ENCODE peak calls at places on chromosomes 1 and 21, in eight cellular contexts. W, R, G, E, P, L, C and S are unnamed samples.
A peak's percentile ranks its signal among the peaks of the same experiment; 100 is the strongest.

GRCh38 chr1:203200059-203200553 is 13.6 kb upstream of the CHI3L1 start:
- DNase-seq in W (no peak), R (no peak), G (no peak), E (no peak), P (no peak), L (no peak), C (no peak), S (peak; percentile 42)

GRCh38 chr21:21688877-21689276 is 690.7 kb downstream of the NCAM2 start:
- DNase-seq in W (no peak), R (no peak), G (no peak), E (no peak), P (no peak), L (no peak), C (no peak), S (no peak)

GRCh38 chr1:117611894-117612481 is 6.1 kb downstream of the TENT5C start:
- DNase-seq in W (no peak), R (no peak), G (no peak), E (no peak), P (no peak), L (no peak), C (no peak), S (no peak)

GRCh38 chr1:119467857-119468666 is 38.9 kb upstream of the HSD3B1 start:
- DNase-seq in W (no peak), R (no peak), G (no peak), E (no peak), P (no peak), L (no peak), C (no peak), S (no peak)

GRCh38 chr1:113453771-113454083 is 63.4 kb downstream of the MAGI3 start:
- DNase-seq in W (no peak), R (no peak), G (no peak), E (no peak), P (no peak), L (no peak), C (no peak), S (no peak)

GRCh38 chr1:113759341-113760101 is at the start of gene PHTF1:
- DNase-seq in W (no peak), R (peak; percentile 49), G (peak; percentile 74), E (peak; percentile 72), P (peak; percentile 35), L (peak; percentile 58), C (no peak), S (peak; percentile 49)

GRCh38 chr1:37795340-37796110 is 1.9 kb downstream of the MANEAL start:
- DNase-seq in W (no peak), R (peak; percentile 58), G (peak; percentile 80), E (peak; percentile 60), P (no peak), L (peak; percentile 68), C (no peak), S (no peak)

GRCh38 chr1:58331156-58331555 is 215.4 kb downstream of the OMA1 start:
- DNase-seq in W (no peak), R (no peak), G (no peak), E (no peak), P (no peak), L (no peak), C (peak; percentile 26), S (no peak)

GRCh38 chr1:199302554-199302953 is 663.7 kb downstream of the PTPRC start:
- DNase-seq in W (no peak), R (no peak), G (no peak), E (no peak), P (no peak), L (no peak), C (no peak), S (no peak)

GRCh38 chr1:205171369-205171768 is 40.1 kb downstream of the DSTYK start:
- DNase-seq in W (no peak), R (no peak), G (no peak), E (no peak), P (no peak), L (no peak), C (no peak), S (no peak)

GRCh38 chr1:209368864-209369598 is 214.5 kb upstream of the CAMK1G start:
- DNase-seq in W (no peak), R (no peak), G (no peak), E (no peak), P (no peak), L (no peak), C (peak; percentile 90), S (no peak)

GRCh38 chr1:84892657-84893618 is at the start of gene LPAR3:
- DNase-seq in W (no peak), R (peak; percentile 16), G (peak; percentile 70), E (peak; percentile 78), P (no peak), L (peak; percentile 44), C (no peak), S (no peak)

GRCh38 chr1:145961425-145962156 is 2.8 kb downstream of the ANKRD34A start:
- DNase-seq in W (no peak), R (peak; percentile 52), G (peak; percentile 68), E (no peak), P (no peak), L (no peak), C (no peak), S (peak; percentile 36)

GRCh38 chr21:26888256-26888655 is 43.0 kb upstream of the ADAMTS1 start:
- DNase-seq in W (no peak), R (no peak), G (no peak), E (no peak), P (no peak), L (no peak), C (no peak), S (no peak)

GRCh38 chr1:210635108-210635507 is 306.4 kb downstream of the HHAT start:
- DNase-seq in W (no peak), R (no peak), G (no peak), E (no peak), P (no peak), L (no peak), C (no peak), S (no peak)

GRCh38 chr1:215526147-215526845 is 40.8 kb upstream of the KCTD3 start:
- DNase-seq in W (peak; percentile 30), R (no peak), G (no peak), E (no peak), P (no peak), L (no peak), C (no peak), S (no peak)

GRCh38 chr1:117599822-117600221 is 6.0 kb upstream of the TENT5C start:
- DNase-seq in W (no peak), R (no peak), G (no peak), E (no peak), P (no peak), L (no peak), C (no peak), S (no peak)

GRCh38 chr1:167984886-167985489 is 48.1 kb upstream of the MPC2 start:
- DNase-seq in W (no peak), R (no peak), G (no peak), E (no peak), P (no peak), L (no peak), C (no peak), S (no peak)

GRCh38 chr21:46498335-46499050 is 39.8 kb downstream of the DIP2A start:
- DNase-seq in W (no peak), R (no peak), G (no peak), E (no peak), P (no peak), L (no peak), C (no peak), S (no peak)

GRCh38 chr1:60268451-60268850 is 194.9 kb upstream of the C1orf87 start:
- DNase-seq in W (no peak), R (no peak), G (no peak), E (no peak), P (no peak), L (no peak), C (no peak), S (no peak)

GRCh38 chr1:78263946-78264345 is 218.2 kb downstream of the GIPC2 start:
- DNase-seq in W (no peak), R (no peak), G (no peak), E (no peak), P (no peak), L (no peak), C (no peak), S (no peak)

GRCh38 chr1:18474559-18474958 is 6.2 kb upstream of the KLHDC7A start:
- DNase-seq in W (no peak), R (no peak), G (no peak), E (no peak), P (no peak), L (no peak), C (no peak), S (no peak)

GRCh38 chr1:99005537-99005942 is 879 bp upstream of the PLPPR5 start:
- DNase-seq in W (no peak), R (no peak), G (no peak), E (no peak), P (no peak), L (no peak), C (no peak), S (peak; percentile 26)